ENCODE peak calls at places on chromosomes 3 and 15, in six cellular contexts. M is epithelial cell of esophagus; J is RWPE1; N is CD8-positive, alpha-beta T cell; F is GM06990; D is suprapubic skin. U is an unnamed sample.

GRCh38 chr3:163776753-163777152 is 1301.5 kb downstream of the SI start:
- DNase-seq in M (no peak), D (no peak), N (no peak), F (no peak), J (no peak), U (no peak)

GRCh38 chr3:53134631-53135232 is 4.5 kb upstream of the RFT1 start:
- DNase-seq in D (no peak), F (peak; percentile 61), M (peak; percentile 79), J (peak; percentile 64), N (peak; percentile 47), U (peak; percentile 46)

GRCh38 chr15:86608461-86608860 is 528.8 kb downstream of the AGBL1 start:
- DNase-seq in N (no peak), D (no peak), M (peak; percentile 71), F (no peak), J (no peak), U (no peak)

GRCh38 chr3:189186093-189186492 is 14.3 kb downstream of the TPRG1 start:
- DNase-seq in N (no peak), F (no peak), M (no peak), D (no peak), J (no peak), U (no peak)

GRCh38 chr15:83569341-83569740 is 84.6 kb upstream of the ADAMTSL3 start:
- DNase-seq in N (no peak), M (no peak), D (no peak), F (no peak), J (no peak), U (no peak)

GRCh38 chr3:52062499-52062898 is 6.1 kb upstream of the DUSP7 start:
- DNase-seq in D (no peak), F (no peak), M (peak; percentile 100), N (no peak), J (peak; percentile 91), U (no peak)

GRCh38 chr3:66450389-66451022 is 50.3 kb downstream of the LRIG1 start:
- DNase-seq in F (no peak), J (no peak), N (no peak), M (peak; percentile 66), D (no peak), U (no peak)

GRCh38 chr3:46939578-46940405 is 36.8 kb downstream of the CCDC12 start:
- DNase-seq in N (no peak), D (peak; percentile 38), J (no peak), F (no peak), M (no peak), U (no peak)

GRCh38 chr3:154642066-154642619 is 212.2 kb upstream of the GPR149 start:
- DNase-seq in D (no peak), N (no peak), M (no peak), J (no peak), F (no peak), U (no peak)

GRCh38 chr15:98649621-98649995 is 1.3 kb downstream of the IGF1R start:
- DNase-seq in M (no peak), N (peak; percentile 21), J (no peak), D (peak; percentile 83), F (peak; percentile 22), U (peak; percentile 51)

GRCh38 chr3:31968391-31968926 is 12.6 kb downstream of the OSBPL10 start:
- DNase-seq in D (no peak), F (no peak), N (no peak), J (no peak), M (peak; percentile 71), U (no peak)

GRCh38 chr3:112333386-112334334 is 704 bp downstream of the CD200 start:
- DNase-seq in F (no peak), J (no peak), D (no peak), N (no peak), M (no peak), U (no peak)

GRCh38 chr3:11300970-11301369 is 28.8 kb downstream of the ATG7 start:
- DNase-seq in F (no peak), M (no peak), N (no peak), D (no peak), J (no peak), U (no peak)

GRCh38 chr3:16140116-16140893 is 34.2 kb upstream of the GALNT15 start:
- DNase-seq in D (no peak), J (peak; percentile 4), M (peak; percentile 74), N (no peak), F (no peak), U (no peak)

GRCh38 chr15:71708741-71709140 is 101.6 kb upstream of the NR2E3 start:
- DNase-seq in F (no peak), D (no peak), N (no peak), J (no peak), M (no peak), U (no peak)

GRCh38 chr15:64158363-64159134 is 4.3 kb downstream of the PPIB start:
- DNase-seq in J (no peak), M (no peak), D (no peak), N (no peak), F (no peak), U (no peak)

GRCh38 chr3:160869825-160870224 is 113.8 kb downstream of the PPM1L start:
- DNase-seq in J (peak; percentile 18), F (no peak), M (peak; percentile 17), D (peak; percentile 67), N (no peak), U (no peak)

GRCh38 chr3:184373422-184373821 is 4.6 kb downstream of the THPO start:
- DNase-seq in F (no peak), J (no peak), N (no peak), M (no peak), D (peak; percentile 68), U (no peak)

GRCh38 chr3:120071259-120071658 is 23.0 kb downstream of the GSK3B start:
- DNase-seq in J (no peak), M (no peak), F (no peak), D (no peak), N (no peak), U (no peak)

GRCh38 chr15:64895285-64896065 is 16.2 kb upstream of the ANKDD1A start:
- DNase-seq in N (no peak), M (no peak), F (peak; percentile 71), D (no peak), J (no peak), U (peak; percentile 37)

GRCh38 chr15:52726195-52726594 is 47.0 kb upstream of the ATOSA start:
- DNase-seq in N (no peak), D (no peak), F (no peak), M (no peak), J (no peak), U (no peak)

GRCh38 chr3:184368804-184369183 is 7.3 kb downstream of the POLR2H start:
- DNase-seq in M (no peak), D (no peak), F (no peak), N (no peak), J (no peak), U (no peak)

GRCh38 chr3:193372783-193373182 is 5.8 kb downstream of the ATP13A5 start:
- DNase-seq in M (no peak), D (no peak), J (no peak), N (no peak), F (no peak), U (no peak)

GRCh38 chr3:113532698-113533533 is 561 bp downstream of the SIDT1 start:
- DNase-seq in F (peak; percentile 69), M (peak; percentile 9), J (no peak), N (peak; percentile 35), D (peak; percentile 61), U (peak; percentile 42)

GRCh38 chr3:127479449-127479848 is 111.1 kb downstream of the TPRA1 start:
- DNase-seq in F (no peak), D (peak; percentile 48), J (no peak), N (no peak), M (no peak), U (no peak)

GRCh38 chr15:80580107-80580506 is 115.0 kb upstream of the ABHD17C start:
- DNase-seq in F (no peak), J (peak; percentile 94), D (no peak), N (no peak), M (peak; percentile 100), U (no peak)

GRCh38 chr3:108125151-108125540 is 34.3 kb upstream of the CD47 start:
- DNase-seq in J (no peak), D (no peak), F (peak; percentile 31), M (no peak), N (no peak), U (no peak)

GRCh38 chr3:106299300-106300098 is 430.7 kb upstream of the CBLB start:
- DNase-seq in J (peak; percentile 0), N (no peak), F (peak; percentile 82), D (no peak), M (peak; percentile 19), U (no peak)

GRCh38 chr15:74209560-74209958 is 7.0 kb upstream of the STRA6 start:
- DNase-seq in F (no peak), D (no peak), J (no peak), M (no peak), N (no peak), U (no peak)
- TF ChIP-seq CTCF in F (no peak), D (no peak), J (no peak), M (no peak), N (no peak), U (no peak)

GRCh38 chr15:51382787-51383186 is 41.3 kb downstream of the GLDN start:
- DNase-seq in M (peak; percentile 52), F (no peak), J (peak; percentile 53), N (no peak), D (no peak), U (no peak)
- TF ChIP-seq CTCF in M (peak; percentile 71), F (peak; percentile 76), J (peak; percentile 68), N (no peak), D (peak; percentile 22), U (no peak)

GRCh38 chr3:5731100-5731499 is 543.6 kb downstream of the EDEM1 start:
- DNase-seq in D (no peak), F (no peak), N (no peak), M (no peak), J (no peak), U (no peak)
- TF ChIP-seq CTCF in D (no peak), F (peak; percentile 68), N (no peak), M (no peak), J (no peak), U (no peak)

GRCh38 chr3:57179580-57180410 is 14.6 kb upstream of the IL17RD start:
- DNase-seq in N (no peak), F (no peak), D (no peak), M (peak; percentile 47), J (no peak), U (no peak)
- TF ChIP-seq CTCF in N (no peak), F (peak; percentile 48), D (peak; percentile 15), M (peak; percentile 57), J (peak; percentile 33), U (no peak)

GRCh38 chr3:87771338-87772059 is 287.3 kb downstream of the CGGBP1 start:
- DNase-seq in J (no peak), N (peak; percentile 4), M (peak; percentile 58), F (peak; percentile 15), D (no peak), U (no peak)
- TF ChIP-seq CTCF in J (peak; percentile 38), N (peak; percentile 53), M (peak; percentile 76), F (peak; percentile 89), D (peak; percentile 42), U (peak; percentile 55)

DNA sequence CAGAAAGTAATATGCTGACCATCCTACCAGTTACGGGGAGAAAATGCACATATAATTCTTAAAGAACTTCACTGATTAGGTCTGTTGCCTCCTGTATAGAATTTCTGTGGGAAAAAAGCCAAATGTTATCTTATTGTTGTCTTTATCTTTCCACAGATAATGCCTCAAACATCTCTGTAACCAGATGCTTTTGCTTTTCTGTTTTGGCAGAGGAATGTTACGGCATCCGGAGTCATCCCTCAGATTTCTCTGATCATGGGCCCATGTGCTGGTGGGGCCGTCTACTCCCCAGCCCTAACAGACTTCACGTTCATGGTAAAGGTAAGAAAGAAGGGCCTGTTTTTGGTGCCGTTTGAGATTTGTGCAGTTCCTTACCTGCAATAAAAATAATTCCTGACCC is 33.5 kb downstream of the PCCB start:
- DNase-seq in N (no peak), M (no peak), F (no peak), D (no peak), J (no peak), U (no peak)
- TF ChIP-seq CTCF in N (no peak), M (no peak), F (no peak), D (no peak), J (no peak), U (no peak)

U was measured in natural killer cell.